ENCODE peak calls at places on chromosomes 11 and 22, in eight cellular contexts. T is fibroblast of mammary gland, A is AG08396, C is NCI-H1105 treated with DMSO at 0.1 percent for 48 hours, V is RWPE1, F is NCI-H1930, I is ureter, W is SW 1271. G is an unnamed sample.
A peak's percentile ranks its signal among the peaks of the same experiment; 100 is the strongest.

GRCh38 chr11:12242071-12242672 is 131.8 kb downstream of the MICAL2 start:
- DNase-seq in T (no peak), A (no peak), C (no peak), V (no peak), F (no peak), I (no peak), W (no peak), G (no peak)

GRCh38 chr22:40654522-40655167 is 18.1 kb upstream of the MRTFA start:
- DNase-seq in T (peak; percentile 85), A (peak; percentile 65), C (peak; percentile 49), V (peak; percentile 14), F (no peak), I (peak; percentile 69), W (peak; percentile 2), G (peak; percentile 58)

GRCh38 chr11:75261474-75261847 is 20.9 kb downstream of the TPBGL start:
- DNase-seq in T (no peak), A (no peak), C (no peak), V (no peak), F (no peak), I (no peak), W (no peak), G (no peak)

GRCh38 chr11:17791144-17791543 is 56.6 kb downstream of the KCNC1 start:
- DNase-seq in T (no peak), A (no peak), C (no peak), V (no peak), F (no peak), I (no peak), W (no peak), G (peak; percentile 7)

GRCh38 chr11:78714539-78714938 is 139.9 kb upstream of the NARS2 start:
- DNase-seq in T (no peak), A (no peak), C (peak; percentile 91), V (peak; percentile 5), F (no peak), I (no peak), W (no peak), G (no peak)

GRCh38 chr11:3890806-3891205 is 35.3 kb downstream of the STIM1 start:
- DNase-seq in T (no peak), A (no peak), C (no peak), V (no peak), F (no peak), I (no peak), W (no peak), G (no peak)

GRCh38 chr11:105229257-105229656 is 89.7 kb upstream of the CARD18 start:
- DNase-seq in T (peak; percentile 84), A (peak; percentile 29), C (no peak), V (peak; percentile 1), F (no peak), I (no peak), W (no peak), G (peak; percentile 65)

GRCh38 chr22:39776295-39776694 is 117.3 kb downstream of the ENTHD1 start:
- DNase-seq in T (no peak), A (no peak), C (no peak), V (no peak), F (no peak), I (no peak), W (no peak), G (no peak)

GRCh38 chr11:119262668-119263351 is 54.1 kb downstream of the MCAM start:
- DNase-seq in T (peak; percentile 56), A (no peak), C (no peak), V (no peak), F (no peak), I (no peak), W (peak; percentile 35), G (peak; percentile 41)

GRCh38 chr22:47036936-47037485 is 274.6 kb downstream of the TBC1D22A start:
- DNase-seq in T (no peak), A (no peak), C (no peak), V (no peak), F (no peak), I (no peak), W (no peak), G (no peak)

GRCh38 chr11:35330924-35331323 is 88.4 kb downstream of the SLC1A2 start:
- DNase-seq in T (no peak), A (no peak), C (no peak), V (no peak), F (no peak), I (no peak), W (no peak), G (no peak)